ENCODE peak calls at places on chromosomes 12 and 14, in six cellular contexts. J is thoracic aorta, E is right cardiac atrium, R is choroid plexus epithelial cell, S is HepG2, C is cardiac fibroblast. U is an unnamed sample.

GRCh38 chr12:22333751-22334695 is 484 bp downstream of the ST8SIA1 start:
- DNase-seq in S (no peak), R (no peak), E (no peak), C (no peak), J (no peak), U (no peak)

GRCh38 chr12:120584343-120585149 is 3.3 kb upstream of the POP5 start:
- DNase-seq in J (no peak), C (no peak), E (peak; percentile 55), S (no peak), R (no peak), U (no peak)

GRCh38 chr14:65940056-65940735 is 527.7 kb downstream of the FUT8 start:
- DNase-seq in S (peak; percentile 35), C (no peak), R (no peak), E (no peak), J (no peak), U (no peak)

GRCh38 chr14:26330982-26331381 is 266.9 kb downstream of the NOVA1 start:
- DNase-seq in C (no peak), S (no peak), E (no peak), J (no peak), R (peak; percentile 1), U (no peak)

GRCh38 chr14:69263771-69264170 is 3.8 kb downstream of the GALNT16 start:
- DNase-seq in S (no peak), R (no peak), J (no peak), E (peak; percentile 63), C (no peak), U (no peak)

GRCh38 chr14:95123895-95124579 is 33.3 kb downstream of the DICER1 start:
- DNase-seq in J (no peak), S (no peak), C (no peak), E (peak; percentile 31), R (no peak), U (no peak)

GRCh38 chr14:63454863-63455622 is 88.1 kb downstream of the PPP2R5E start:
- DNase-seq in R (peak; percentile 72), J (no peak), C (peak; percentile 63), S (no peak), E (peak; percentile 16), U (no peak)

GRCh38 chr12:92602476-92602875 is 100.3 kb upstream of the PLEKHG7 start:
- DNase-seq in E (no peak), J (no peak), R (peak; percentile 94), S (no peak), C (peak; percentile 90), U (no peak)

GRCh38 chr14:51053157-51053556 is 41.7 kb downstream of the TRIM9 start:
- DNase-seq in E (no peak), J (no peak), S (no peak), C (no peak), R (no peak), U (no peak)

GRCh38 chr12:117361312-117361670 is at the start of gene NOS1:
- DNase-seq in E (no peak), J (no peak), R (no peak), S (no peak), C (no peak), U (no peak)

GRCh38 chr14:73850940-73851339 is 691 bp upstream of the PTGR2 start:
- DNase-seq in E (no peak), J (no peak), C (peak; percentile 15), R (no peak), S (peak; percentile 38), U (no peak)

GRCh38 chr14:55721353-55721752 is 141.3 kb downstream of the KTN1 start:
- DNase-seq in C (peak; percentile 94), R (peak; percentile 96), E (no peak), S (no peak), J (no peak), U (no peak)

GRCh38 chr14:93056166-93056839 is 59.4 kb downstream of the ITPK1 start:
- DNase-seq in R (peak; percentile 49), E (no peak), S (no peak), C (peak; percentile 63), J (no peak), U (no peak)

GRCh38 chr12:116990971-116991966 is 80.5 kb downstream of the FBXW8 start:
- DNase-seq in J (no peak), E (no peak), S (no peak), C (no peak), R (peak; percentile 29), U (no peak)

GRCh38 chr14:99383457-99384428 is 96.9 kb downstream of the SETD3 start:
- DNase-seq in C (no peak), S (no peak), E (no peak), J (no peak), R (no peak), U (no peak)

GRCh38 chr12:21828111-21828775 is 53.7 kb upstream of the KCNJ8 start:
- DNase-seq in R (peak; percentile 6), J (no peak), S (no peak), C (peak; percentile 19), E (no peak), U (no peak)

GRCh38 chr14:105026789-105027563 is 6.1 kb upstream of the CDCA4 start:
- DNase-seq in J (no peak), C (peak; percentile 37), E (no peak), R (peak; percentile 50), S (no peak), U (no peak)

GRCh38 chr14:44961151-44961729 is 507 bp downstream of the KLHL28 start:
- DNase-seq in E (peak; percentile 61), J (no peak), R (peak; percentile 77), C (peak; percentile 71), S (no peak), U (no peak)

GRCh38 chr12:121240484-121241202 is 30.7 kb downstream of the P2RX4 start:
- DNase-seq in J (peak; percentile 42), S (no peak), R (peak; percentile 56), E (peak; percentile 86), C (peak; percentile 74), U (no peak)

GRCh38 chr14:66972469-66972868 is 216.8 kb upstream of the GARIN2 start:
- DNase-seq in R (no peak), C (no peak), S (no peak), J (no peak), E (no peak), U (no peak)

GRCh38 chr12:93518725-93519124 is 51.4 kb downstream of the MRPL42 start:
- DNase-seq in S (no peak), R (peak; percentile 83), E (no peak), J (no peak), C (peak; percentile 40), U (no peak)

GRCh38 chr12:15001733-15002471 is 29.1 kb downstream of the PDE6H start:
- DNase-seq in S (peak; percentile 6), R (peak; percentile 50), C (peak; percentile 73), E (peak; percentile 68), J (no peak), U (no peak)

GRCh38 chr12:76047742-76048141 is 16.2 kb upstream of the PHLDA1 start:
- DNase-seq in J (no peak), S (no peak), C (no peak), E (no peak), R (no peak), U (no peak)

GRCh38 chr12:76049575-76050251 is 18.1 kb upstream of the PHLDA1 start:
- DNase-seq in C (no peak), J (no peak), S (no peak), E (no peak), R (no peak), U (no peak)

GRCh38 chr12:76043377-76043776 is 11.8 kb upstream of the PHLDA1 start:
- DNase-seq in R (no peak), E (no peak), C (no peak), J (no peak), S (no peak), U (no peak)

GRCh38 chr12:76042147-76042546 is 10.6 kb upstream of the PHLDA1 start:
- DNase-seq in S (no peak), E (no peak), J (no peak), R (peak; percentile 38), C (no peak), U (no peak)

GRCh38 chr12:76047060-76047459 is 15.5 kb upstream of the PHLDA1 start:
- DNase-seq in E (no peak), J (no peak), C (no peak), R (no peak), S (no peak), U (no peak)
- H3K4me3 ChIP-seq in E (no peak overlapping the region), J (no peak overlapping the region), C (no peak overlapping the region), R (no peak overlapping the region), S (no peak overlapping the region), U (no peak overlapping the region)

GRCh38 chr12:65881348-65881961 is 57.2 kb downstream of the HMGA2 start:
- DNase-seq in J (no peak), S (no peak), E (peak; percentile 45), R (peak; percentile 89), C (peak; percentile 84), U (no peak)

GRCh38 chr12:65878540-65878939 is 54.3 kb downstream of the HMGA2 start:
- DNase-seq in C (peak; percentile 41), J (no peak), R (peak; percentile 64), S (no peak), E (no peak), U (no peak)

GRCh38 chr12:65877836-65878235 is 53.6 kb downstream of the HMGA2 start:
- DNase-seq in S (no peak), R (no peak), J (no peak), C (no peak), E (no peak), U (no peak)

GRCh38 chr12:65881965-65882413 is 57.7 kb downstream of the HMGA2 start:
- DNase-seq in C (peak; percentile 96), S (no peak), R (peak; percentile 83), J (peak; percentile 21), E (peak; percentile 81), U (no peak)

GRCh38 chr12:65879878-65880277 is 55.6 kb downstream of the HMGA2 start:
- DNase-seq in J (no peak), S (no peak), R (peak; percentile 98), E (no peak), C (peak; percentile 78), U (no peak)
- H3K4me3 ChIP-seq in J (no peak overlapping the region), S (no peak overlapping the region), R (peak overlapping the region; percentile 51), E (no peak overlapping the region), C (no peak overlapping the region), U (no peak overlapping the region)

GRCh38 chr12:53994691-53995310 is 5.2 kb upstream of the HOXC9 start:
- DNase-seq in S (no peak), C (no peak), J (no peak), E (no peak), R (no peak), U (no peak)
- H3K4me3 ChIP-seq in S (peak overlapping the region; percentile 29), C (no peak overlapping the region), J (peak overlapping the region; percentile 66), E (peak overlapping the region; percentile 71), R (no peak overlapping the region), U (peak overlapping the region; percentile 69)

DNA sequence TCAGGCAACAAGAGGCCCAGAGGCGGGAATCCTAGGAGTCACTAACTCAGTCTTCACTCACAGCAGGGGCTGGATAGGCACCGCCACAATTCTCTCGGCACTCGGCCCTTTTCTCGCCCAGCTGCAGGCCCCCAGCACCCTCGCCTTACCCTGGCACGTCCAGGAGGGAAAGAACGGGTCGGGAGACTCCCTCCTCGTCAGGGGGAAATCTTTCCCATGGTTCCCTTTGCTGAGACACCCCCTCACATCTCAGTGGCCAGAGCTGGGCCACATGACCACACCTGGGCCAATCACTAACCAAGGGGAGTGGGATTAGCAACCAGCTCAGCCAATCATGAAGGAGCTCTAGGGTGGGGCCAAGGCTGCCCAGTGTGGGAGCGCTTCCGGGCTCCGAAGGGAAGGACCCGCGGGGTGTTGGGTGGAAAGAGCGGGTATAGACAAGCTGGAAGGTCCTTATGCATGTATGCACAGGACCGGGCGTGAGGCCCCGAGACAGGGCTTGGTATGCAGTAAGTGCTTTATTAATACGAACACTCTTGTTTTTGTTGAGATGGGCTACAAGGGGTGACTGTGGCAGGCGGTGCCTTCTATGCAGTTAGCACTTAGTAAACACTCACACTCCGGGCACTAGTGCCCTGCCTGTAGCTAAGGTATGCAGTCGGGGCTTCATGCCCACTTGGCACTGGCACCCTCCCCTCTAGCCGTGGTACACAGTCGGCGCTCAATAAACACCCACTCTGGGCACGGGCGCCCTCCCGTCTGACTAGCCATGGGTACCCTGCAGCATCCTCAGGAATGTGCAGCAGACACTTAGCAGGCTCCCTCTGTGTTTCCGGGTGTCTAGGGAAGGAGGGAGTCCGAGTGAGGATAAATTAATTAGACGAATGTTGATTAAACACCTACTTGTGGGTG is 40.3 kb downstream of the ADGRD1 start:
- DNase-seq in R (no peak), J (no peak), E (no peak), S (no peak), C (no peak), U (no peak)
- H3K4me3 ChIP-seq in R (no peak overlapping the region), J (no peak overlapping the region), E (no peak overlapping the region), S (no peak overlapping the region), C (no peak overlapping the region), U (no peak overlapping the region)

U was measured in esophagus squamous epithelium.